ENCODE peak calls at places on chromosomes 13 and 19, in seven cellular contexts. One of them, this sample, is unnamed.

GRCh38 chr13:87120476-87120875 is 550.7 kb upstream of the SLITRK5 start:
- DNase-seq in mucosa of descending colon: no peak
- DNase-seq in heart left ventricle: no peak
- DNase-seq in WTC11: no peak
- DNase-seq in WERI-Rb-1: no peak
- DNase-seq in neural crest cell: no peak
- DNase-seq in GM13976: no peak
- DNase-seq in this sample: no peak

GRCh38 chr19:48418317-48419064 is 25.0 kb downstream of the GRIN2D start:
- DNase-seq in WTC11: no peak
- DNase-seq in GM13976: no peak
- DNase-seq in heart left ventricle: no peak
- DNase-seq in neural crest cell: no peak
- DNase-seq in WERI-Rb-1: no peak
- DNase-seq in mucosa of descending colon: no peak
- DNase-seq in this sample: no peak

GRCh38 chr13:21974741-21975140 is 303.9 kb downstream of the FGF9 start:
- DNase-seq in WERI-Rb-1: no peak
- DNase-seq in WTC11: no peak
- DNase-seq in mucosa of descending colon: no peak
- DNase-seq in neural crest cell: no peak
- DNase-seq in GM13976: no peak
- DNase-seq in heart left ventricle: no peak
- DNase-seq in this sample: no peak

GRCh38 chr13:76890036-76890435 is 3.8 kb upstream of the KCTD12 start:
- DNase-seq in neural crest cell: no peak
- DNase-seq in heart left ventricle: no peak
- DNase-seq in WERI-Rb-1: no peak
- DNase-seq in mucosa of descending colon: no peak
- DNase-seq in GM13976: no peak
- DNase-seq in WTC11: no peak
- DNase-seq in this sample: no peak

GRCh38 chr13:42099962-42100675 is 51.7 kb downstream of the DGKH start:
- DNase-seq in WTC11: no peak
- DNase-seq in mucosa of descending colon: no peak
- DNase-seq in GM13976: no peak
- DNase-seq in heart left ventricle: no peak
- DNase-seq in WERI-Rb-1: no peak
- DNase-seq in neural crest cell: no peak
- DNase-seq in this sample: no peak

GRCh38 chr13:43792456-43792855 is 5.7 kb upstream of the ENOX1 start:
- DNase-seq in mucosa of descending colon: no peak
- DNase-seq in WERI-Rb-1: no peak
- DNase-seq in GM13976: no peak
- DNase-seq in neural crest cell: no peak
- DNase-seq in WTC11: no peak
- DNase-seq in heart left ventricle: no peak
- DNase-seq in this sample: no peak

GRCh38 chr19:40150170-40150569 is 41.1 kb upstream of the MAP3K10 start:
- DNase-seq in GM13976: no peak
- DNase-seq in WERI-Rb-1: no peak
- DNase-seq in heart left ventricle: no peak
- DNase-seq in neural crest cell: no peak
- DNase-seq in WTC11: no peak
- DNase-seq in mucosa of descending colon: no peak
- DNase-seq in this sample: no peak

GRCh38 chr13:20470136-20470535 is 55.5 kb downstream of the CRYL1 start:
- DNase-seq in GM13976: no peak
- DNase-seq in mucosa of descending colon: no peak
- DNase-seq in WTC11: no peak
- DNase-seq in WERI-Rb-1: no peak
- DNase-seq in heart left ventricle: no peak
- DNase-seq in neural crest cell: no peak
- DNase-seq in this sample: no peak

GRCh38 chr13:60453490-60453889 is 56.5 kb downstream of the TDRD3 start:
- DNase-seq in heart left ventricle: no peak
- DNase-seq in neural crest cell: no peak
- DNase-seq in WTC11: no peak
- DNase-seq in mucosa of descending colon: no peak
- DNase-seq in GM13976: no peak
- DNase-seq in WERI-Rb-1: no peak
- DNase-seq in this sample: no peak

GRCh38 chr13:41416276-41416675 is 41.1 kb upstream of the RGCC start:
- DNase-seq in GM13976: no peak
- DNase-seq in heart left ventricle: no peak
- DNase-seq in WTC11: no peak
- DNase-seq in mucosa of descending colon: no peak
- DNase-seq in WERI-Rb-1: no peak
- DNase-seq in neural crest cell: no peak
- DNase-seq in this sample: no peak

GRCh38 chr13:107251321-107251720 is 683.4 kb upstream of the ARGLU1 start:
- DNase-seq in WTC11: no peak
- DNase-seq in neural crest cell: no peak
- DNase-seq in WERI-Rb-1: no peak
- DNase-seq in heart left ventricle: no peak
- DNase-seq in mucosa of descending colon: no peak
- DNase-seq in GM13976: no peak
- DNase-seq in this sample: no peak

GRCh38 chr19:39671739-39672363 is 16.1 kb downstream of the LGALS16 start:
- DNase-seq in heart left ventricle: no peak
- DNase-seq in WERI-Rb-1: peak; percentile 40
- DNase-seq in mucosa of descending colon: no peak
- DNase-seq in WTC11: peak; percentile 26
- DNase-seq in neural crest cell: peak; percentile 22
- DNase-seq in GM13976: peak; percentile 30
- DNase-seq in this sample: no peak

GRCh38 chr13:91249370-91249769 is 98.1 kb upstream of the MIR17HG start:
- DNase-seq in WERI-Rb-1: no peak
- DNase-seq in WTC11: no peak
- DNase-seq in mucosa of descending colon: no peak
- DNase-seq in neural crest cell: no peak
- DNase-seq in GM13976: no peak
- DNase-seq in heart left ventricle: no peak
- DNase-seq in this sample: no peak

GRCh38 chr13:91242652-91243051 is 104.8 kb upstream of the MIR17HG start:
- DNase-seq in heart left ventricle: no peak
- DNase-seq in WERI-Rb-1: no peak
- DNase-seq in neural crest cell: no peak
- DNase-seq in WTC11: no peak
- DNase-seq in GM13976: no peak
- DNase-seq in mucosa of descending colon: no peak
- DNase-seq in this sample: no peak

GRCh38 chr13:91248249-91248648 is 99.2 kb upstream of the MIR17HG start:
- DNase-seq in WTC11: no peak
- DNase-seq in neural crest cell: no peak
- DNase-seq in mucosa of descending colon: no peak
- DNase-seq in WERI-Rb-1: no peak
- DNase-seq in heart left ventricle: no peak
- DNase-seq in GM13976: no peak
- DNase-seq in this sample: no peak

GRCh38 chr13:91245283-91245682 is 102.2 kb upstream of the MIR17HG start:
- DNase-seq in WERI-Rb-1: no peak
- DNase-seq in mucosa of descending colon: no peak
- DNase-seq in WTC11: no peak
- DNase-seq in heart left ventricle: no peak
- DNase-seq in GM13976: no peak
- DNase-seq in neural crest cell: no peak
- DNase-seq in this sample: no peak

GRCh38 chr13:91247768-91248167 is 99.7 kb upstream of the MIR17HG start:
- DNase-seq in GM13976: peak; percentile 14
- DNase-seq in neural crest cell: no peak
- DNase-seq in WERI-Rb-1: no peak
- DNase-seq in WTC11: no peak
- DNase-seq in mucosa of descending colon: no peak
- DNase-seq in heart left ventricle: no peak
- DNase-seq in this sample: no peak
- TF ChIP-seq CTCF in GM13976: no peak
- TF ChIP-seq CTCF in neural crest cell: peak; percentile 77
- TF ChIP-seq CTCF in WERI-Rb-1: peak; percentile 4
- TF ChIP-seq CTCF in WTC11: no peak
- TF ChIP-seq CTCF in mucosa of descending colon: no peak
- TF ChIP-seq CTCF in heart left ventricle: no peak
- TF ChIP-seq CTCF in this sample: no peak

GRCh38 chr13:67643656-67644055 is 413.5 kb upstream of the PCDH9 start:
- DNase-seq in neural crest cell: no peak
- DNase-seq in GM13976: no peak
- DNase-seq in WERI-Rb-1: no peak
- DNase-seq in mucosa of descending colon: no peak
- DNase-seq in WTC11: peak; percentile 18
- DNase-seq in heart left ventricle: no peak
- DNase-seq in this sample: no peak
- TF ChIP-seq CTCF in neural crest cell: no peak
- TF ChIP-seq CTCF in GM13976: no peak
- TF ChIP-seq CTCF in WERI-Rb-1: no peak
- TF ChIP-seq CTCF in mucosa of descending colon: no peak
- TF ChIP-seq CTCF in WTC11: no peak
- TF ChIP-seq CTCF in heart left ventricle: no peak
- TF ChIP-seq CTCF in this sample: no peak

GRCh38 chr13:31036717-31037116 is 104.3 kb downstream of the TEX26 start:
- DNase-seq in GM13976: no peak
- DNase-seq in heart left ventricle: no peak
- DNase-seq in mucosa of descending colon: no peak
- DNase-seq in neural crest cell: no peak
- DNase-seq in WTC11: no peak
- DNase-seq in WERI-Rb-1: no peak
- DNase-seq in this sample: no peak

GRCh38 chr13:31037351-31037750 is 104.9 kb downstream of the TEX26 start:
- DNase-seq in WTC11: no peak
- DNase-seq in heart left ventricle: no peak
- DNase-seq in WERI-Rb-1: no peak
- DNase-seq in neural crest cell: no peak
- DNase-seq in mucosa of descending colon: no peak
- DNase-seq in GM13976: no peak
- DNase-seq in this sample: no peak

GRCh38 chr13:31037874-31038475 is 105.5 kb downstream of the TEX26 start:
- DNase-seq in WTC11: no peak
- DNase-seq in WERI-Rb-1: no peak
- DNase-seq in mucosa of descending colon: no peak
- DNase-seq in heart left ventricle: no peak
- DNase-seq in neural crest cell: no peak
- DNase-seq in GM13976: no peak
- DNase-seq in this sample: no peak

GRCh38 chr13:31032574-31033095 is 100.2 kb downstream of the TEX26 start:
- DNase-seq in GM13976: no peak
- DNase-seq in heart left ventricle: no peak
- DNase-seq in WTC11: no peak
- DNase-seq in mucosa of descending colon: no peak
- DNase-seq in neural crest cell: no peak
- DNase-seq in WERI-Rb-1: no peak
- DNase-seq in this sample: no peak

GRCh38 chr13:31035162-31035951 is 102.9 kb downstream of the TEX26 start:
- DNase-seq in mucosa of descending colon: no peak
- DNase-seq in neural crest cell: no peak
- DNase-seq in WERI-Rb-1: no peak
- DNase-seq in WTC11: no peak
- DNase-seq in heart left ventricle: peak; percentile 38
- DNase-seq in GM13976: no peak
- DNase-seq in this sample: no peak
- TF ChIP-seq CTCF in mucosa of descending colon: no peak
- TF ChIP-seq CTCF in neural crest cell: no peak
- TF ChIP-seq CTCF in WERI-Rb-1: no peak
- TF ChIP-seq CTCF in WTC11: no peak
- TF ChIP-seq CTCF in heart left ventricle: no peak
- TF ChIP-seq CTCF in GM13976: no peak
- TF ChIP-seq CTCF in this sample: no peak

DNA sequence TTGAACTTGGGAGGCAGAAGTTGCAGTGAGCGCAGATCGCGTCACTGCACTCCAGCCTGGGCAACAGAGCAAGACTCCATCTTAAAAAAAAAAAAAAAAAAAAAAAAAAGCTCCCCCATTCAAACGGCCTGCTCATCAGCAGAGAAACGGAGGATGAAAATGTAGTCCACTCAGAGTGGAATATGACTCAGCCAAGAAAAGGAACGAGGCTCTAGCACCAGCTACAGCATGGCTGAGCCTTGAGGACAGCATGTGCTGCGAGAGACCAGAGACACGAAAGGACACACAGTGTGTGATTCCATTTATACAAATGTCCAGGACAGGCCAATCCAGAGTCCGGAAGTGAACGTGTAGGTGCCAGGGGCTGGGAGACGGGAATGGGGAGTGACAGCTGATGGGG is 18.1 kb upstream of the MIER2 start:
- DNase-seq in heart left ventricle: no peak
- DNase-seq in WTC11: no peak
- DNase-seq in WERI-Rb-1: no peak
- DNase-seq in GM13976: no peak
- DNase-seq in mucosa of descending colon: no peak
- DNase-seq in neural crest cell: no peak
- DNase-seq in this sample: no peak
- TF ChIP-seq CTCF in heart left ventricle: no peak
- TF ChIP-seq CTCF in WTC11: no peak
- TF ChIP-seq CTCF in WERI-Rb-1: no peak
- TF ChIP-seq CTCF in GM13976: no peak
- TF ChIP-seq CTCF in mucosa of descending colon: no peak
- TF ChIP-seq CTCF in neural crest cell: no peak
- TF ChIP-seq CTCF in this sample: no peak

DNA sequence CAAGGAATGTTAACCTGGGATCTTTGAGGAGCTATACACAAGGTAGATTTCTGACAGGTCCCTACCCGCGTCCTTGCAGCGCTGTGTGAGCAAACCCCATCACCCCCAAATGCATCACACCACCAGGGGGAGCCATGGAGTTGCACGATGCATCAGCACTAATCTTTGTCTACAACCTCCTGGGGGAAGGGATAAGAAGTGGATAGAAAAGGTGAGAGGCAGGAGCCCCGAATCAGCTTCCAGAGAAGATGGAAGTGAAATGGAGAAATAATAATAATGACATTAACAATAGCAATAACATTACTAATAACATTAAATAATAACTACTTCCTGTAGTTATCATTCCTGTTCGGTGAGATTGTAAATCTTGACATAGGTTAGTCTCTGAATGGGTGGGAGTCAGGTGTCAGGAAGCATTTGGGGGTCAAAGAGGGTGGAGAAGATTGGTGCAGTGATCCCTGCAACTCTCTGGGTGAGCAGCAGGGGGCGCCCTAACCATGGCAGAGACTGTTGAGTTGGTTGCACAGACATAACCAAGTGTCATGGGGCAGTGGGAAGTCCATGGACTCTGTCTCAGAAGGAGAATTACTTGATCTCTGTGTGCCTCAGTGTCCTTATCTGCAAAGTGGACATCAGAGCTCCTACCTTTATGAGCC is 16.5 kb downstream of the SIGLEC7 start:
- DNase-seq in mucosa of descending colon: peak; percentile 60
- DNase-seq in GM13976: peak; percentile 61
- DNase-seq in WTC11: peak; percentile 93
- DNase-seq in WERI-Rb-1: peak; percentile 51
- DNase-seq in neural crest cell: peak; percentile 54
- DNase-seq in heart left ventricle: peak; percentile 57
- DNase-seq in this sample: peak; percentile 75
- TF ChIP-seq CTCF in mucosa of descending colon: peak; percentile 35
- TF ChIP-seq CTCF in GM13976: peak; percentile 77
- TF ChIP-seq CTCF in WTC11: peak; percentile 96
- TF ChIP-seq CTCF in WERI-Rb-1: peak; percentile 74
- TF ChIP-seq CTCF in neural crest cell: peak; percentile 70
- TF ChIP-seq CTCF in heart left ventricle: peak; percentile 46
- TF ChIP-seq CTCF in this sample: peak; percentile 87

GRCh38 chr19:29873801-29874575 is 62.2 kb downstream of the CCNE1 start:
- DNase-seq in mucosa of descending colon: no peak
- DNase-seq in GM13976: no peak
- DNase-seq in heart left ventricle: no peak
- DNase-seq in WTC11: no peak
- DNase-seq in neural crest cell: no peak
- DNase-seq in WERI-Rb-1: no peak
- DNase-seq in this sample: no peak
- TF ChIP-seq CTCF in mucosa of descending colon: no peak
- TF ChIP-seq CTCF in GM13976: no peak
- TF ChIP-seq CTCF in heart left ventricle: peak; percentile 15
- TF ChIP-seq CTCF in WTC11: peak; percentile 10
- TF ChIP-seq CTCF in neural crest cell: no peak
- TF ChIP-seq CTCF in WERI-Rb-1: no peak
- TF ChIP-seq CTCF in this sample: peak; percentile 12